ENCODE peak calls at places on chromosomes 1 and 21, in nine cellular contexts. Y is body of pancreas; H is neural progenitor cell; M is CD4-positive, alpha-beta memory T cell; T is K562; B is ascending aorta; O is A549; V is psoas muscle; K is lower lobe of right lung. Z is an unnamed sample. For H3K4me1, the result is how much of the 10 kb centered on the place peaks cover.

GRCh38 chr1:55402676-55403464 is 187.7 kb upstream of the USP24 start:
- DNase-seq in T (no peak), Y (no peak), O (no peak), K (no peak), M (no peak), H (no peak), B (no peak), V (no peak), Z (no peak)

GRCh38 chr1:37323486-37324377 is 150.6 kb upstream of the ZC3H12A start:
- DNase-seq in H (peak), V (no peak), K (no peak), O (peak), M (no peak), B (no peak), T (peak), Y (peak), Z (no peak)

GRCh38 chr1:175162955-175163354 is 29.6 kb downstream of the KIAA0040 start:
- DNase-seq in K (no peak), B (no peak), V (no peak), Y (no peak), O (no peak), T (no peak), M (no peak), H (no peak), Z (no peak)

GRCh38 chr21:35044128-35044527 is 5.0 kb downstream of the RUNX1 start:
- DNase-seq in H (peak), M (no peak), B (no peak), V (no peak), T (no peak), K (no peak), O (no peak), Y (no peak), Z (no peak)

GRCh38 chr1:222791006-222791710 is 23.7 kb upstream of the DISP1 start:
- DNase-seq in M (no peak), B (no peak), T (no peak), Y (no peak), H (no peak), K (no peak), V (no peak), O (no peak), Z (peak)

GRCh38 chr1:236073307-236073897 is 8.5 kb upstream of the NID1 start:
- DNase-seq in H (no peak), V (no peak), M (no peak), K (no peak), Y (no peak), O (no peak), B (no peak), T (no peak), Z (no peak)

GRCh38 chr1:197919523-197920301 is 2.5 kb downstream of the LHX9 start:
- DNase-seq in Y (no peak), B (no peak), M (peak), H (peak), O (no peak), K (peak), V (no peak), T (no peak), Z (no peak)

GRCh38 chr21:37655601-37656300 is 260.5 kb downstream of the KCNJ6 start:
- DNase-seq in T (no peak), V (no peak), O (no peak), H (no peak), Y (no peak), K (no peak), B (no peak), M (no peak), Z (no peak)

DNA sequence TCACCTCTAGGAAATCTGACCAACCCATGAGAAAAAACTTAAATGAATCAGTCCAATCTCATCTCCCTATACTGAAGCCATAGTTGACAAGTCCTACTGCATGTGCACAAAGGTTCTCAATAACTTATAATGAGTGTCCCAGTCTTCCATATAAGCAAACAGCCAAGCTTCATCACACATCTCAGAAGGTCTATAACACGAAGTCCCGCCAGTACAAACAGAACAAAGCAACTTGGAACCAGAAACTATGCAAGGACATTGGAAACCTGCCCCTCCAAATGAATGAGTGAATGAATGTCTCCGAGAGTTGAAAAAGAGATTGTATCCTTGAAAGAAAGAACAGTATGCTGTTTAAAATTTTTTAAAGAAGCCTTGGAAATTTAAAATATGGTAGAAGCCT is 53.6 kb upstream of the IPO9 start:
- DNase-seq in Y (no peak), B (no peak), H (no peak), O (no peak), V (no peak), T (no peak), K (no peak), M (no peak), Z (no peak)
- H3K4me1 ChIP-seq in Y (under half), B (under half), H (under half), O (under half), V (under half), T (under half), K (under half), M (under half), Z (under half)

GRCh38 chr1:156163712-156164464 is 10.5 kb downstream of the SEMA4A start:
- DNase-seq in H (no peak), O (no peak), B (no peak), M (no peak), Y (no peak), V (no peak), T (no peak), K (peak), Z (no peak)
- H3K4me1 ChIP-seq in H (under half), O (under half), B (under half), M (under half), Y (under half), V (under half), T (under half), K (under half), Z (under half)

GRCh38 chr1:4933232-4933631 is 278.8 kb downstream of the AJAP1 start:
- DNase-seq in H (peak), T (no peak), M (no peak), Y (no peak), O (no peak), B (no peak), K (no peak), V (no peak), Z (no peak)
- H3K4me1 ChIP-seq in H (under half), T (under half), M (under half), Y (under half), O (under half), B (under half), K (under half), V (under half), Z (under half)

GRCh38 chr1:110243581-110243980 is 33.5 kb downstream of the KCNC4 start:
- DNase-seq in Y (no peak), T (no peak), O (no peak), K (no peak), B (no peak), V (no peak), H (peak), M (no peak), Z (no peak)

GRCh38 chr1:110241516-110241915 is 31.4 kb downstream of the KCNC4 start:
- DNase-seq in Y (no peak), T (no peak), H (no peak), V (no peak), O (no peak), B (no peak), M (no peak), K (no peak), Z (no peak)

GRCh38 chr1:110242062-110242461 is 31.9 kb downstream of the KCNC4 start:
- DNase-seq in T (no peak), V (no peak), K (no peak), O (no peak), M (no peak), Y (no peak), H (no peak), B (no peak), Z (no peak)

GRCh38 chr1:110242731-110243130 is 32.6 kb downstream of the KCNC4 start:
- DNase-seq in O (no peak), H (no peak), Y (peak), T (no peak), B (no peak), K (no peak), M (no peak), V (no peak), Z (no peak)

GRCh38 chr1:110243146-110243545 is 33.0 kb downstream of the KCNC4 start:
- DNase-seq in Y (no peak), V (no peak), O (no peak), T (no peak), B (no peak), H (no peak), K (no peak), M (no peak), Z (no peak)
- H3K4me1 ChIP-seq in Y (under half), V (under half), O (under half), T (under half), B (under half), H (under half), K (under half), M (under half), Z (under half)

GRCh38 chr1:30822006-30822405 is 64.4 kb upstream of the LAPTM5 start:
- DNase-seq in O (no peak), Y (no peak), T (no peak), H (no peak), V (no peak), M (no peak), B (no peak), K (no peak), Z (no peak)
- H3K4me1 ChIP-seq in O (under half), Y (under half), T (under half), H (under half), V (under half), M (under half), B (under half), K (under half), Z (under half)

DNA sequence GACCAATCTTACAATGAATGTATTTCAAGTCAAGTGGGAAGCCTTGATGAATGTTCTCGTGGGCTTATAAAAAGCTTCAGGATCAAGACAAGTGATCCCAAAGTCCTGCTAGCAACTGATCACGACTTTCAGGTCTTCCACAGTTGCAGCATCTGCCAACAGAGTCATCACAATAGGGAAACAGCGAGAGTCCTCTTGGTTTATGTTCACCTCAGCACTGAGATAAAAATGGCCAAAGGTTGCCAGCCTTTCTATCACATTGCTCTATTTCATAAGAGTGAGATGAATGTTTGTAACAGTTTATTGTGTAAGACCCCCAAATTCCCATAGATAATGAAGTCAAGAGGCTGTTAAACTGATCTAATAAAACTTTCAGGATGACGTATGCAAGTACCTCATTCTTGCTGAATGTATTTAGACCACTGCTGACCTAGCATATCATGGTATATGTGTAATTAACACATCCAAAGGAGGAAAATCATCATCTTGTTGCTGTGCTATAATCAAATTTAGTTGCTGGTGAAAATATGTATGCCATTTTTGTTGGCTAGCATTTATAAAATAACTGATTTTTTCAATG is 150.6 kb downstream of the TGFBR3 start:
- DNase-seq in T (no peak), Y (no peak), O (no peak), M (no peak), K (no peak), V (no peak), H (no peak), B (no peak), Z (no peak)
- H3K4me1 ChIP-seq in T (half or more), Y (under half), O (half or more), M (under half), K (under half), V (under half), H (under half), B (under half), Z (half or more)

DNA sequence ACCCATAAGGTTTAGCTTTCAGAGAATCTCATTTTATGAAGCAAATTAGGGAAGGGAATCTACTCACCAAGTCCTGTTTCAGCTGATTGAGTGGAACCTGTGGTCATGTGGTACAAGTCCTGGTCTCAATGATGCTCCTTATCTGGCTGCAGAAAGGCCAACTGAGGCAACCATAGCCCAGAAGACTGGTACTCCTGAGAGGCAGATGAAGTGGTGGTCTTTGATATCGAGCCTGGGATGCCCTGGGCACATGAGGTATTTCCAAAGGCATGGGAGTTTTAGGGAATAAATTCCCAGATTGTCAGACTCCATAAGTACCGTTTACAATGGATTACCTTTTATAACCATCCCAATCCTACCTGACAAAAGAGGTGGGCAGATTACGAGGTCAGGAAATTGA is 3.3 kb downstream of the MX1 start:
- DNase-seq in K (no peak), Y (no peak), M (no peak), O (no peak), H (no peak), B (no peak), V (no peak), T (no peak), Z (no peak)
- H3K4me1 ChIP-seq in K (under half), Y (under half), M (under half), O (under half), H (under half), B (under half), V (under half), T (under half), Z (under half)

Z was measured in adrenal gland.